ENCODE peak calls at places on chromosomes 7 and 10, in eight cellular contexts. One of them, this sample, is unnamed.

GRCh38 chr7:34070486-34071323 is 165.4 kb downstream of the BMPER start:
- DNase-seq in OCI-LY7: no peak
- DNase-seq in CD8-positive, alpha-beta T cell: no peak
- DNase-seq in Peyer's patch: no peak
- DNase-seq in prostate gland: no peak
- DNase-seq in CD4-positive, alpha-beta T cell: no peak
- DNase-seq in osteoblast: peak; percentile 79
- DNase-seq in tibial nerve: no peak
- DNase-seq in this sample: peak; percentile 90

GRCh38 chr10:73647211-73647874 is 6.1 kb upstream of the MYOZ1 start:
- DNase-seq in OCI-LY7: no peak
- DNase-seq in CD8-positive, alpha-beta T cell: peak; percentile 53
- DNase-seq in Peyer's patch: peak; percentile 25
- DNase-seq in prostate gland: peak; percentile 40
- DNase-seq in CD4-positive, alpha-beta T cell: no peak
- DNase-seq in osteoblast: peak; percentile 96
- DNase-seq in tibial nerve: peak; percentile 36
- DNase-seq in this sample: peak; percentile 87

GRCh38 chr10:114375082-114375481 is 29.2 kb downstream of the AFAP1L2 start:
- DNase-seq in OCI-LY7: no peak
- DNase-seq in CD8-positive, alpha-beta T cell: no peak
- DNase-seq in Peyer's patch: no peak
- DNase-seq in prostate gland: no peak
- DNase-seq in CD4-positive, alpha-beta T cell: no peak
- DNase-seq in osteoblast: no peak
- DNase-seq in tibial nerve: no peak
- DNase-seq in this sample: no peak

GRCh38 chr7:159014297-159015062 is 130.2 kb downstream of the VIPR2 start:
- DNase-seq in OCI-LY7: no peak
- DNase-seq in CD8-positive, alpha-beta T cell: no peak
- DNase-seq in Peyer's patch: no peak
- DNase-seq in prostate gland: no peak
- DNase-seq in CD4-positive, alpha-beta T cell: no peak
- DNase-seq in osteoblast: peak; percentile 64
- DNase-seq in tibial nerve: no peak
- DNase-seq in this sample: no peak

GRCh38 chr7:142851269-142851668 is 3.6 kb upstream of the EPHB6 start:
- DNase-seq in OCI-LY7: no peak
- DNase-seq in CD8-positive, alpha-beta T cell: no peak
- DNase-seq in Peyer's patch: no peak
- DNase-seq in prostate gland: no peak
- DNase-seq in CD4-positive, alpha-beta T cell: no peak
- DNase-seq in osteoblast: no peak
- DNase-seq in tibial nerve: no peak
- DNase-seq in this sample: no peak

GRCh38 chr10:22932626-22933370 is 4.9 kb downstream of the ARMC3 start:
- DNase-seq in OCI-LY7: no peak
- DNase-seq in CD8-positive, alpha-beta T cell: no peak
- DNase-seq in Peyer's patch: no peak
- DNase-seq in prostate gland: no peak
- DNase-seq in CD4-positive, alpha-beta T cell: no peak
- DNase-seq in osteoblast: no peak
- DNase-seq in tibial nerve: no peak
- DNase-seq in this sample: peak; percentile 26

GRCh38 chr7:21543528-21544302 is 876 bp downstream of the DNAH11 start:
- DNase-seq in OCI-LY7: no peak
- DNase-seq in CD8-positive, alpha-beta T cell: no peak
- DNase-seq in Peyer's patch: no peak
- DNase-seq in prostate gland: no peak
- DNase-seq in CD4-positive, alpha-beta T cell: no peak
- DNase-seq in osteoblast: no peak
- DNase-seq in tibial nerve: no peak
- DNase-seq in this sample: peak; percentile 11

GRCh38 chr7:73526892-73527821 is 5.1 kb upstream of the BAZ1B start:
- DNase-seq in OCI-LY7: peak; percentile 88
- DNase-seq in CD8-positive, alpha-beta T cell: no peak
- DNase-seq in Peyer's patch: peak; percentile 32
- DNase-seq in prostate gland: no peak
- DNase-seq in CD4-positive, alpha-beta T cell: no peak
- DNase-seq in osteoblast: no peak
- DNase-seq in tibial nerve: no peak
- DNase-seq in this sample: peak; percentile 21

GRCh38 chr10:43809211-43809930 is 160.7 kb upstream of the ZNF32 start:
- DNase-seq in OCI-LY7: no peak
- DNase-seq in CD8-positive, alpha-beta T cell: no peak
- DNase-seq in Peyer's patch: no peak
- DNase-seq in prostate gland: no peak
- DNase-seq in CD4-positive, alpha-beta T cell: no peak
- DNase-seq in osteoblast: peak; percentile 92
- DNase-seq in tibial nerve: no peak
- DNase-seq in this sample: no peak

GRCh38 chr10:125217986-125218675 is 57.8 kb upstream of the CTBP2 start:
- DNase-seq in OCI-LY7: no peak
- DNase-seq in CD8-positive, alpha-beta T cell: no peak
- DNase-seq in Peyer's patch: no peak
- DNase-seq in prostate gland: no peak
- DNase-seq in CD4-positive, alpha-beta T cell: no peak
- DNase-seq in osteoblast: peak; percentile 81
- DNase-seq in tibial nerve: no peak
- DNase-seq in this sample: no peak

GRCh38 chr10:119724630-119725549 is 960 bp upstream of the INPP5F start:
- DNase-seq in OCI-LY7: peak; percentile 56
- DNase-seq in CD8-positive, alpha-beta T cell: no peak
- DNase-seq in Peyer's patch: peak; percentile 42
- DNase-seq in prostate gland: no peak
- DNase-seq in CD4-positive, alpha-beta T cell: no peak
- DNase-seq in osteoblast: peak; percentile 90
- DNase-seq in tibial nerve: no peak
- DNase-seq in this sample: no peak

GRCh38 chr10:119723624-119724023 is 2.2 kb upstream of the INPP5F start:
- DNase-seq in OCI-LY7: no peak
- DNase-seq in CD8-positive, alpha-beta T cell: no peak
- DNase-seq in Peyer's patch: no peak
- DNase-seq in prostate gland: no peak
- DNase-seq in CD4-positive, alpha-beta T cell: no peak
- DNase-seq in osteoblast: peak; percentile 41
- DNase-seq in tibial nerve: no peak
- DNase-seq in this sample: no peak

GRCh38 chr10:119723161-119723560 is 2.7 kb upstream of the INPP5F start:
- DNase-seq in OCI-LY7: no peak
- DNase-seq in CD8-positive, alpha-beta T cell: no peak
- DNase-seq in Peyer's patch: no peak
- DNase-seq in prostate gland: no peak
- DNase-seq in CD4-positive, alpha-beta T cell: no peak
- DNase-seq in osteoblast: no peak
- DNase-seq in tibial nerve: no peak
- DNase-seq in this sample: no peak

GRCh38 chr10:119726291-119727261 is 726 bp downstream of the INPP5F start:
- DNase-seq in OCI-LY7: no peak
- DNase-seq in CD8-positive, alpha-beta T cell: no peak
- DNase-seq in Peyer's patch: no peak
- DNase-seq in prostate gland: peak; percentile 42
- DNase-seq in CD4-positive, alpha-beta T cell: no peak
- DNase-seq in osteoblast: no peak
- DNase-seq in tibial nerve: no peak
- DNase-seq in this sample: no peak

DNA sequence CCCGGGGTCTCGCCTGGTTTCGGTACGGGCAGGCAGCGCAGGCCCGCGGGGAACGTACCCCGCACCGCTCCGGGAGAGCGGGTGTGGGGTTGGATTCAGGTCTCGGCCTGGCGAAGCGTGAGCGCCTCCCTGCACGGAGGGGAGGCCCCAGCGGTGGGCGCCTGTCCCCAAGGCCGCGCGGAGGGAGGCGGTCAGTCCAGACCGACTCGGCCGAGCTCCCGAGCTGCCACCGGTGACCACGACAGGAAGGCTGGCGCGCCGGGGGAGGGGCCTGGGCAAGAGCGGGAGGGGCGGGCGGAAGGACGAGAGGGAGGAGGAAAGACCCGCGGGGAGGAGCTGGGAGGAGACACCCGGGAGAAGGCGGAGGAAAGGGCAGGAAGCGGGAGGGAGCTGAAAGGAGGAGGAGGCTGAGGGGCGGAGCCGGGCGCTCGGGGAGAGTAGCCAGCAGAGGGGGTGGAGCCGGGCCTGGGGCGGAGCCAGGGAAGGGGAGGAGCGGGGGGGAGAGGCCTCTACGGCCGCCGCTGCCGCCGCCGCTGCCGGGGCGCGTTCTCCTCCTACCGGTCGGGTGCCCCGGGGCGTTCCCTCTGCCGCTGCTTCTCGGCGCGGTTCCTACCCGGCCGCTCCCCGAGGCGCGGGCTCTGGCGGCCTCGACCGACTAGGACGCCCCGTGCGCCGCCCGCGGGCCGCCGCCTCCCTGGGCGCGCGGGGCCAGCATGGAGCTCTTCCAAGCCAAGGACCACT is at the start of gene INPP5F:
- DNase-seq in OCI-LY7: peak; percentile 95
- DNase-seq in CD8-positive, alpha-beta T cell: peak; percentile 100
- DNase-seq in Peyer's patch: peak; percentile 99
- DNase-seq in prostate gland: peak; percentile 99
- DNase-seq in CD4-positive, alpha-beta T cell: peak; percentile 99
- DNase-seq in osteoblast: peak; percentile 100
- DNase-seq in tibial nerve: peak; percentile 97
- DNase-seq in this sample: peak; percentile 99
- TF ChIP-seq CTCF in OCI-LY7: no peak
- TF ChIP-seq CTCF in CD8-positive, alpha-beta T cell: no peak
- TF ChIP-seq CTCF in Peyer's patch: peak; percentile 44
- TF ChIP-seq CTCF in prostate gland: peak; percentile 43
- TF ChIP-seq CTCF in CD4-positive, alpha-beta T cell: peak; percentile 17
- TF ChIP-seq CTCF in osteoblast: no peak
- TF ChIP-seq CTCF in tibial nerve: peak; percentile 41
- TF ChIP-seq CTCF in this sample: no peak

GRCh38 chr10:82574081-82574480 is 699.1 kb downstream of the NRG3 start:
- DNase-seq in OCI-LY7: no peak
- DNase-seq in CD8-positive, alpha-beta T cell: no peak
- DNase-seq in Peyer's patch: no peak
- DNase-seq in prostate gland: no peak
- DNase-seq in CD4-positive, alpha-beta T cell: no peak
- DNase-seq in osteoblast: no peak
- DNase-seq in tibial nerve: no peak
- DNase-seq in this sample: no peak
- H3K27ac ChIP-seq in OCI-LY7: no peak overlapping the region
- H3K27ac ChIP-seq in CD8-positive, alpha-beta T cell: no peak overlapping the region
- H3K27ac ChIP-seq in Peyer's patch: no peak overlapping the region
- H3K27ac ChIP-seq in prostate gland: no peak overlapping the region
- H3K27ac ChIP-seq in CD4-positive, alpha-beta T cell: no peak overlapping the region
- H3K27ac ChIP-seq in osteoblast: no peak overlapping the region
- H3K27ac ChIP-seq in tibial nerve: no peak overlapping the region
- H3K27ac ChIP-seq in this sample: no peak overlapping the region

GRCh38 chr10:3780056-3780765 is 4.8 kb downstream of the KLF6 start:
- DNase-seq in OCI-LY7: no peak
- DNase-seq in CD8-positive, alpha-beta T cell: no peak
- DNase-seq in Peyer's patch: no peak
- DNase-seq in prostate gland: no peak
- DNase-seq in CD4-positive, alpha-beta T cell: no peak
- DNase-seq in osteoblast: peak; percentile 76
- DNase-seq in tibial nerve: no peak
- DNase-seq in this sample: no peak

GRCh38 chr10:3782456-3783312 is 2.3 kb downstream of the KLF6 start:
- DNase-seq in OCI-LY7: peak; percentile 56
- DNase-seq in CD8-positive, alpha-beta T cell: peak; percentile 74
- DNase-seq in Peyer's patch: peak; percentile 64
- DNase-seq in prostate gland: peak; percentile 76
- DNase-seq in CD4-positive, alpha-beta T cell: peak; percentile 48
- DNase-seq in osteoblast: peak; percentile 94
- DNase-seq in tibial nerve: peak; percentile 55
- DNase-seq in this sample: peak; percentile 81

GRCh38 chr10:3780766-3781457 is 4.1 kb downstream of the KLF6 start:
- DNase-seq in OCI-LY7: no peak
- DNase-seq in CD8-positive, alpha-beta T cell: no peak
- DNase-seq in Peyer's patch: no peak
- DNase-seq in prostate gland: no peak
- DNase-seq in CD4-positive, alpha-beta T cell: no peak
- DNase-seq in osteoblast: peak; percentile 54
- DNase-seq in tibial nerve: no peak
- DNase-seq in this sample: no peak

GRCh38 chr10:3782099-3782455 is 2.9 kb downstream of the KLF6 start:
- DNase-seq in OCI-LY7: no peak
- DNase-seq in CD8-positive, alpha-beta T cell: no peak
- DNase-seq in Peyer's patch: peak; percentile 57
- DNase-seq in prostate gland: no peak
- DNase-seq in CD4-positive, alpha-beta T cell: no peak
- DNase-seq in osteoblast: no peak
- DNase-seq in tibial nerve: no peak
- DNase-seq in this sample: no peak

GRCh38 chr10:3781458-3782098 is 3.4 kb downstream of the KLF6 start:
- DNase-seq in OCI-LY7: peak; percentile 27
- DNase-seq in CD8-positive, alpha-beta T cell: peak; percentile 68
- DNase-seq in Peyer's patch: peak; percentile 79
- DNase-seq in prostate gland: no peak
- DNase-seq in CD4-positive, alpha-beta T cell: no peak
- DNase-seq in osteoblast: peak; percentile 63
- DNase-seq in tibial nerve: peak; percentile 42
- DNase-seq in this sample: no peak
- TF ChIP-seq CTCF in OCI-LY7: no peak
- TF ChIP-seq CTCF in CD8-positive, alpha-beta T cell: no peak
- TF ChIP-seq CTCF in Peyer's patch: peak; percentile 44
- TF ChIP-seq CTCF in prostate gland: peak; percentile 10
- TF ChIP-seq CTCF in CD4-positive, alpha-beta T cell: peak; percentile 45
- TF ChIP-seq CTCF in osteoblast: peak; percentile 51
- TF ChIP-seq CTCF in tibial nerve: peak; percentile 75
- TF ChIP-seq CTCF in this sample: peak; percentile 46

DNA sequence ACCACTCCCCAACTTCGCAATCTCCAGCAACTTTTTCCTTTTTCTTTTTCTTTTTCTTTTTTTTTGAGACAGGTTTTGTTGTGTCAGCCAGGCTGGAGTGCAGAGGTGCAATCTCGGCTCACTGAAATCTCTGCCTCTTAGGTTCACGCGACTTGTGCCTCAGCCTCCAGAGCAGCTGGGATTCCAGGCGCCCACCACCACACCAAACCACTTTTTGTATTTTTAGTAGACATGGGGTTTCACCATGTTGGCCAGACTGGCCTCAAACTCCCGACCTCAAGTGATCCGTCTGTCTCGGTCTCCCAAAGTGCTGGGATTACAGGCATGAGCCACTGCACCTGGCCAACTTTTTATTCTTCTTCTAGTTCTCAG is 55.0 kb downstream of the KIAA1549 start:
- DNase-seq in OCI-LY7: no peak
- DNase-seq in CD8-positive, alpha-beta T cell: no peak
- DNase-seq in Peyer's patch: no peak
- DNase-seq in prostate gland: no peak
- DNase-seq in CD4-positive, alpha-beta T cell: no peak
- DNase-seq in osteoblast: no peak
- DNase-seq in tibial nerve: no peak
- DNase-seq in this sample: no peak
- H3K27ac ChIP-seq in OCI-LY7: no peak overlapping the region
- H3K27ac ChIP-seq in CD8-positive, alpha-beta T cell: no peak overlapping the region
- H3K27ac ChIP-seq in Peyer's patch: no peak overlapping the region
- H3K27ac ChIP-seq in prostate gland: no peak overlapping the region
- H3K27ac ChIP-seq in CD4-positive, alpha-beta T cell: no peak overlapping the region
- H3K27ac ChIP-seq in osteoblast: no peak overlapping the region
- H3K27ac ChIP-seq in tibial nerve: no peak overlapping the region
- H3K27ac ChIP-seq in this sample: peak overlapping the region; percentile 23

GRCh38 chr7:42115795-42116194 is 121.2 kb downstream of the GLI3 start:
- DNase-seq in OCI-LY7: no peak
- DNase-seq in CD8-positive, alpha-beta T cell: no peak
- DNase-seq in Peyer's patch: no peak
- DNase-seq in prostate gland: no peak
- DNase-seq in CD4-positive, alpha-beta T cell: no peak
- DNase-seq in osteoblast: no peak
- DNase-seq in tibial nerve: no peak
- DNase-seq in this sample: no peak
- TF ChIP-seq CTCF in OCI-LY7: no peak
- TF ChIP-seq CTCF in CD8-positive, alpha-beta T cell: no peak
- TF ChIP-seq CTCF in Peyer's patch: no peak
- TF ChIP-seq CTCF in prostate gland: no peak
- TF ChIP-seq CTCF in CD4-positive, alpha-beta T cell: no peak
- TF ChIP-seq CTCF in osteoblast: peak; percentile 10
- TF ChIP-seq CTCF in tibial nerve: no peak
- TF ChIP-seq CTCF in this sample: no peak

This sample was measured in A673.